ENCODE peak calls at places on chromosomes 1 and 21, in four cellular contexts. M, K, O and J are unnamed samples.

GRCh38 chr1:97677702-97678101 is 243.1 kb downstream of the DPYD start:
- DNase-seq in M (no peak), K (no peak), O (no peak), J (no peak)

GRCh38 chr21:35578831-35579470 is 481.4 kb downstream of the SETD4 start:
- DNase-seq in M (no peak), K (no peak), O (no peak), J (no peak)

GRCh38 chr1:9402256-9402616 is 109.5 kb downstream of the SPSB1 start:
- DNase-seq in M (no peak), K (no peak), O (no peak), J (no peak)

GRCh38 chr1:184499626-184500025 is 112.8 kb downstream of the C1orf21 start:
- DNase-seq in M (no peak), K (no peak), O (no peak), J (no peak)

GRCh38 chr21:30257773-30258172 is 25.0 kb downstream of the KRTAP24-1 start:
- DNase-seq in M (peak), K (no peak), O (no peak), J (peak)

GRCh38 chr1:76083189-76083588 is 8.6 kb downstream of the ST6GALNAC3 start:
- DNase-seq in M (no peak), K (no peak), O (no peak), J (no peak)

GRCh38 chr1:198096390-198096789 is 60.4 kb upstream of the NEK7 start:
- DNase-seq in M (no peak), K (no peak), O (no peak), J (peak)

GRCh38 chr1:68495968-68496679 is 758 bp downstream of the DEPDC1 start:
- DNase-seq in M (peak), K (no peak), O (no peak), J (no peak)

GRCh38 chr1:67771152-67771551 is 62.1 kb downstream of the GNG12 start:
- DNase-seq in M (peak), K (no peak), O (no peak), J (peak)

GRCh38 chr1:198933506-198933905 is 294.7 kb downstream of the PTPRC start:
- DNase-seq in M (no peak), K (peak), O (no peak), J (no peak)

GRCh38 chr1:67760030-67760821 is 73.0 kb downstream of the GNG12 start:
- DNase-seq in M (peak), K (no peak), O (peak), J (peak)

GRCh38 chr1:212297338-212297737 is 12.1 kb downstream of the PPP2R5A start:
- DNase-seq in M (no peak), K (no peak), O (no peak), J (no peak)

GRCh38 chr1:84758968-84759491 is 68.8 kb upstream of the SSX2IP start:
- DNase-seq in M (no peak), K (no peak), O (no peak), J (no peak)